ENCODE peak calls at places on chromosomes 1 and 21, in nine cellular contexts. F is tibial nerve; X is posterior cingulate gyrus; I is neural crest cell; H is CD4-positive, alpha-beta memory T cell; E is effector CD4-positive, alpha-beta T cell; D is endothelial cell of umbilical vein; U is GM04503; T is stimulated activated CD4-positive, alpha-beta T cell treated with anti-CD3 and anti-CD28 coated beads, Interleukin-15, amount 100 ng/mL, for 48 hours. G is an unnamed sample.

GRCh38 chr1:10178602-10179407 is 31.6 kb upstream of the KIF1B start:
- DNase-seq in T (no peak), H (no peak), F (no peak), X (no peak), I (peak), E (no peak), D (no peak), U (no peak), G (no peak)

GRCh38 chr1:48829446-48829845 is 52.8 kb upstream of the BEND5 start:
- DNase-seq in H (no peak), F (no peak), U (no peak), I (no peak), D (no peak), X (no peak), T (no peak), E (no peak), G (no peak)

GRCh38 chr1:158035014-158035413 is 41.6 kb downstream of the KIRREL1 start:
- DNase-seq in D (no peak), F (no peak), X (no peak), E (no peak), I (no peak), H (no peak), U (no peak), T (no peak), G (no peak)

GRCh38 chr21:45270306-45270821 is 17.3 kb downstream of the POFUT2 start:
- DNase-seq in T (no peak), D (no peak), E (no peak), H (peak), I (no peak), X (no peak), F (peak), U (no peak), G (no peak)

GRCh38 chr1:234658143-234658542 is 48.2 kb upstream of the IRF2BP2 start:
- DNase-seq in X (no peak), U (peak), T (no peak), I (no peak), F (no peak), H (no peak), E (no peak), D (no peak), G (no peak)

GRCh38 chr1:47696911-47697441 is 259.1 kb downstream of the FOXD2 start:
- DNase-seq in D (no peak), U (no peak), F (no peak), I (no peak), E (no peak), H (no peak), X (no peak), T (no peak), G (no peak)

GRCh38 chr1:29830383-29830782 is 594.1 kb downstream of the PTPRU start:
- DNase-seq in U (no peak), X (no peak), I (no peak), D (no peak), F (no peak), H (no peak), T (no peak), E (no peak), G (no peak)

GRCh38 chr21:17002628-17003027 is 510.2 kb upstream of the CXADR start:
- DNase-seq in T (no peak), F (no peak), E (no peak), D (no peak), X (no peak), U (no peak), I (no peak), H (no peak), G (no peak)

GRCh38 chr1:247437551-247438535 is 20.1 kb downstream of the OR2B11 start:
- DNase-seq in U (no peak), I (no peak), F (no peak), E (no peak), X (no peak), T (no peak), H (no peak), D (no peak), G (no peak)

GRCh38 chr1:244444854-244445253 is 6.9 kb downstream of the ADSS2 start:
- DNase-seq in D (peak), F (no peak), I (no peak), H (no peak), X (no peak), T (no peak), U (no peak), E (no peak), G (no peak)

G was measured in pulmonary artery endothelial cell.